ENCODE peak calls at places on chromosomes 2 and 18, in seven cellular contexts. E, D, S, V, U, R and A are unnamed samples.

GRCh38 chr2:74849228-74849892 is 15.4 kb downstream of the HK2 start:
- DNase-seq in E (peak), D (peak), S (no peak), V (no peak), U (peak), R (peak), A (no peak)

GRCh38 chr2:20148841-20149702 is 75.9 kb downstream of the SDC1 start:
- DNase-seq in E (peak), D (no peak), S (peak), V (no peak), U (no peak), R (no peak), A (peak)

GRCh38 chr2:216535454-216535995 is 36.9 kb downstream of the RPL37A start:
- DNase-seq in E (peak), D (no peak), S (peak), V (no peak), U (peak), R (no peak), A (peak)

GRCh38 chr2:39728941-39729351 is 50.1 kb downstream of the THUMPD2 start:
- DNase-seq in E (peak), D (no peak), S (peak), V (peak), U (no peak), R (no peak), A (peak)

GRCh38 chr2:40455661-40456060 is 3.8 kb upstream of the SLC8A1 start:
- DNase-seq in E (no peak), D (no peak), S (no peak), V (no peak), U (no peak), R (no peak), A (peak)

GRCh38 chr2:96145028-96145939 is at the start of gene DUSP2:
- DNase-seq in E (peak), D (peak), S (peak), V (peak), U (peak), R (peak), A (peak)

GRCh38 chr2:196181484-196181883 is 10.1 kb upstream of the STK17B start:
- DNase-seq in E (no peak), D (no peak), S (no peak), V (no peak), U (no peak), R (no peak), A (peak)

GRCh38 chr2:134919360-134920210 is 963 bp downstream of the CCNT2 start:
- DNase-seq in E (no peak), D (peak), S (no peak), V (no peak), U (peak), R (no peak), A (no peak)

GRCh38 chr2:43472527-43473194 is 123.2 kb downstream of the THADA start:
- DNase-seq in E (no peak), D (no peak), S (no peak), V (no peak), U (no peak), R (no peak), A (no peak)

GRCh38 chr18:6719098-6719913 is 10.2 kb upstream of the ARHGAP28 start:
- DNase-seq in E (no peak), D (no peak), S (no peak), V (no peak), U (no peak), R (no peak), A (no peak)

GRCh38 chr18:45285251-45285650 is 330.0 kb upstream of the SLC14A2 start:
- DNase-seq in E (no peak), D (no peak), S (no peak), V (no peak), U (no peak), R (no peak), A (no peak)

DNA sequence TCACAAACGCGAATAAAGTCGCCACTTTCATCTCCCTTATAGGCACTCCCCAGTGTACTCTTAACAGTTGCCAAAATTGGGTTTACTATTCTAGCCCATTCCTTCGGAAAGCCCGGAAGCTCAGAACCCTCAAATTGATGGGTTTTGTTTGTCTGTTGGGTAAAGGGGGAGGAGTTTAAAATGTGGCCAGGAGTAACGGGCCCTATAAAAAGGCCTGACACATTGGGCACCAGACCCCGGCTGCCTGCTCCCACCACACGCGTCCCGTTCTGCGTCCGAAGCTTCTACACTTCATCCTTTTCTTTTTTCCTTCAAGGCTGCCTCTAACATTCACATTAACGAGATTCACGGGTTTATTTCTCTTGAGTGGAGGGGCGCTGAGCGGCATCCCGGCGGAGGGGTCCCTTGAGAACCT is 837 bp downstream of the NHEJ1 start:
- DNase-seq in E (peak), D (no peak), S (no peak), V (no peak), U (no peak), R (no peak), A (no peak)
- H3K4me3 ChIP-seq in E (peak), D (peak), S (peak), V (peak), U (peak), R (peak), A (peak)

GRCh38 chr18:3655637-3656050 is 205.7 kb downstream of the TGIF1 start:
- DNase-seq in E (no peak), D (no peak), S (no peak), V (no peak), U (no peak), R (no peak), A (no peak)
- TF ChIP-seq CTCF in E (no peak), D (no peak), S (no peak), V (no peak), U (no peak), R (no peak), A (no peak)

GRCh38 chr18:31015715-31016459 is 26.7 kb downstream of the DSC3 start:
- DNase-seq in E (no peak), D (no peak), S (no peak), V (no peak), U (no peak), R (no peak), A (no peak)
- H3K4me3 ChIP-seq in E (no peak), D (no peak), S (no peak), V (no peak), U (no peak), R (no peak), A (no peak)

DNA sequence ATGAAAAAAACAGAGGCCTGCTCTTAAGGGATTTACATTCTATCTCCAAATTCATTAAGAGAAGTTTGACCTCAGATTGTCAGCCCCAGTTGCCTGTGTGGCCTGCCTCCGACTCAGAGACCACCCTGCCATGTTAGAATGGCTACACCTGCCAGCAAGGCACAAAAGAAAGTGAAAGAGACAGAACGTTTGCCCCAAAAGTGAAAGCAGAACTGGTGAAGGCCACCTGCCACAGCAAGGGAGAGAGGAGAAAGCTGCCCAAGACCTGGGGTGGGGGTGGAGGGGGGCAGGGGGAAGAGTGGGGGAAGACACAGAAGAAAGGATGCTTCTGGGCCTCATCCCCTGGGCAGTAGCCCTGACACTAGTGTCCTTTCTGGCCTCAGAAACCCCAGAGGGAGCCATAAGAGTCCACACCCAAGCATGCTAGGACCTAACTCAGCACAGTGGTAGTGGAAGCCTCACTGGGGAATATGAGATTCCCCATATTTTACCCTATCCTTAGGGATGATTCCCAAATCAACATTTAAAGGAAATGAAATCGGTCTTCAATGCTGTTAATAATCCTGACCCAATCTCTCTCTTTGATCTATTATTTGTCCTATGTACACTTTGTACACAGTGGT is 389.7 kb downstream of the TXNL1 start:
- DNase-seq in E (no peak), D (peak), S (no peak), V (no peak), U (no peak), R (peak), A (no peak)
- TF ChIP-seq CTCF in E (no peak), D (no peak), S (no peak), V (no peak), U (no peak), R (no peak), A (no peak)

GRCh38 chr2:85179541-85179940 is 46.3 kb downstream of the TCF7L1 start:
- DNase-seq in E (no peak), D (no peak), S (no peak), V (no peak), U (no peak), R (no peak), A (peak)
- H3K4me3 ChIP-seq in E (no peak), D (no peak), S (no peak), V (no peak), U (no peak), R (no peak), A (no peak)

GRCh38 chr2:109406301-109406700 is 207.5 kb downstream of the SEPTIN10 start:
- DNase-seq in E (no peak), D (no peak), S (no peak), V (no peak), U (no peak), R (no peak), A (no peak)

GRCh38 chr2:109411648-109412325 is 202.0 kb downstream of the SEPTIN10 start:
- DNase-seq in E (no peak), D (no peak), S (no peak), V (no peak), U (no peak), R (no peak), A (no peak)

GRCh38 chr2:109407401-109408335 is 206.1 kb downstream of the SEPTIN10 start:
- DNase-seq in E (no peak), D (no peak), S (no peak), V (no peak), U (no peak), R (no peak), A (no peak)

GRCh38 chr2:109409347-109410020 is 204.3 kb downstream of the SEPTIN10 start:
- DNase-seq in E (no peak), D (no peak), S (no peak), V (no peak), U (no peak), R (no peak), A (no peak)

GRCh38 chr2:109410021-109410815 is 203.5 kb downstream of the SEPTIN10 start:
- DNase-seq in E (no peak), D (no peak), S (peak), V (no peak), U (no peak), R (no peak), A (peak)
- TF ChIP-seq CTCF in E (no peak), D (no peak), S (no peak), V (no peak), U (no peak), R (no peak), A (no peak)

GRCh38 chr18:77071061-77071460 is 61.5 kb downstream of the MBP start:
- DNase-seq in E (no peak), D (no peak), S (no peak), V (no peak), U (no peak), R (no peak), A (no peak)
- H3K4me3 ChIP-seq in E (no peak), D (no peak), S (no peak), V (no peak), U (no peak), R (no peak), A (no peak)

GRCh38 chr18:25066536-25066935 is 285.4 kb downstream of the ZNF521 start:
- DNase-seq in E (no peak), D (no peak), S (peak), V (no peak), U (no peak), R (no peak), A (no peak)

GRCh38 chr18:25067291-25068050 is 284.5 kb downstream of the ZNF521 start:
- DNase-seq in E (no peak), D (no peak), S (peak), V (no peak), U (no peak), R (no peak), A (no peak)

GRCh38 chr18:25058520-25058919 is 293.4 kb downstream of the ZNF521 start:
- DNase-seq in E (no peak), D (no peak), S (no peak), V (no peak), U (no peak), R (no peak), A (no peak)

GRCh38 chr18:25061345-25061744 is 290.6 kb downstream of the ZNF521 start:
- DNase-seq in E (no peak), D (no peak), S (no peak), V (no peak), U (no peak), R (no peak), A (no peak)

DNA sequence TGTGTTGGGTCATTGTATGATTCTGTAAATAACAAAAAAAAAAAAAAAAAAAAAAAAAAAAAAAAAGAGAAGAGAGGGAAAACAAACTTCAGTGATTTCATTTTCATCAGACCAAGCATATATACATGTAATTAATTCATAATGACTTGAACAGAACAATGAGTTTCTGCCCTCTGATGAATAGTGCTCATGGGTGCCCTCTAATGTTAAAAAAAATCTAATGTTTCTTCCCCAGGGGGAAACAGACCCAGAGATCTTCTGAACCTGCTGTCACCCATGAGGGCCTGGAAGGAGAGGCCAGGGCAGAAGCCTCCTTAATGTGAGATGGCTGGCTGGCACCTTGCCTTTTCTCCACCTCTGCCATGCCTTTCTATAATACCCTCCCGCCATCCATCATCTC is 289.2 kb downstream of the ZNF521 start:
- DNase-seq in E (no peak), D (no peak), S (no peak), V (no peak), U (no peak), R (no peak), A (no peak)
- TF ChIP-seq CTCF in E (no peak), D (peak), S (no peak), V (no peak), U (no peak), R (peak), A (no peak)